ENCODE peak calls at places on chromosome 5, in eight cellular contexts. J is tibial artery, W is neural crest cell, E is heart left ventricle, X is ovary, R is IMR-90, G is RWPE1, T is choroid plexus epithelial cell. Z is an unnamed sample.

GRCh38 chr5:15752886-15753285 is 252.9 kb downstream of the FBXL7 start:
- DNase-seq in J (peak; percentile 24), W (no peak), E (peak; percentile 74), X (peak; percentile 78), R (peak; percentile 51), G (no peak), T (peak; percentile 65), Z (no peak)

GRCh38 chr5:25190521-25191000 is 545.8 kb upstream of the CDH10 start:
- DNase-seq in J (no peak), W (no peak), E (no peak), X (no peak), R (no peak), G (no peak), T (no peak), Z (no peak)

GRCh38 chr5:8650197-8650596 is 781.2 kb downstream of the MTRR start:
- DNase-seq in J (no peak), W (no peak), E (no peak), X (no peak), R (peak; percentile 4), G (no peak), T (peak; percentile 50), Z (no peak)

GRCh38 chr5:139593716-139594319 is 32.7 kb downstream of the UBE2D2 start:
- DNase-seq in J (no peak), W (no peak), E (no peak), X (no peak), R (peak; percentile 69), G (peak; percentile 55), T (peak; percentile 57), Z (no peak)

GRCh38 chr5:66529182-66529581 is 67.0 kb upstream of the MAST4 start:
- DNase-seq in J (no peak), W (no peak), E (no peak), X (no peak), R (no peak), G (no peak), T (no peak), Z (no peak)

GRCh38 chr5:109805882-109806281 is 116.2 kb downstream of the MAN2A1 start:
- DNase-seq in J (no peak), W (no peak), E (no peak), X (no peak), R (no peak), G (no peak), T (no peak), Z (no peak)

GRCh38 chr5:118070041-118070440 is 918.3 kb downstream of the DTWD2 start:
- DNase-seq in J (no peak), W (no peak), E (no peak), X (no peak), R (no peak), G (no peak), T (no peak), Z (no peak)

GRCh38 chr5:125210241-125210947 is 464.0 kb upstream of the ZNF608 start:
- DNase-seq in J (no peak), W (no peak), E (no peak), X (no peak), R (peak; percentile 12), G (peak; percentile 75), T (no peak), Z (no peak)

GRCh38 chr5:176438959-176439757 is 9.0 kb upstream of the FAF2 start:
- DNase-seq in J (no peak), W (no peak), E (no peak), X (no peak), R (peak; percentile 88), G (no peak), T (peak; percentile 97), Z (no peak)

GRCh38 chr5:169874626-169875025 is 105.7 kb downstream of the INSYN2B start:
- DNase-seq in J (no peak), W (no peak), E (no peak), X (no peak), R (no peak), G (no peak), T (peak; percentile 43), Z (no peak)

DNA sequence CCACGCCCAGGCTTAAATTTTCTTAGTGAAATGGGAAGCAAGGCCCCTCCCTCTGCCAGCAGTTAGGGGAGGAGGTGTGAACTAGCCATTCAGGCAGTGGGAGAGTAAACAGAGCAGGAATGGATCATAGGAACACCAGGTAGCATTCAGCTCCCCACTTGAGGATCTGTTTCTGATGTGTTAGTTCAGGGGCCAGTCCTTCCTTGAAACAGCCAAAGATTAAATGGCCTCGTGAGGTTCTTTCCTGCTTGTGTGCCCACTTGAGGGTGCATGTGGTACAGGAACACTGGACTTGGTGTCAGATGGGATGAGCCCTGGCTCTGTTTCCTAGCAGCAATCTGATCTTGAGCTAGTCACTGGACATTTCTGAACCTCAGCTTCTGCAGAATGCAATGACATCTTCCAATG is 21.2 kb downstream of the FAXDC2 start:
- DNase-seq in J (no peak), W (no peak), E (no peak), X (no peak), R (no peak), G (peak; percentile 47), T (no peak), Z (no peak)
- TF ChIP-seq CTCF in J (no peak), W (no peak), E (no peak), X (no peak), R (no peak), G (no peak), T (no peak), Z (no peak)

GRCh38 chr5:107424461-107424860 is 246.3 kb downstream of the EFNA5 start:
- DNase-seq in J (no peak), W (no peak), E (no peak), X (no peak), R (no peak), G (no peak), T (peak; percentile 77), Z (no peak)
- TF ChIP-seq CTCF in J (no peak), W (no peak), E (no peak), X (no peak), R (no peak), G (no peak), T (no peak), Z (no peak)

GRCh38 chr5:132007399-132008162 is 3.9 kb downstream of the ACSL6 start:
- DNase-seq in J (peak; percentile 77), W (peak; percentile 84), E (peak; percentile 86), X (peak; percentile 49), R (peak; percentile 78), G (peak; percentile 75), T (peak; percentile 92), Z (peak; percentile 67)

GRCh38 chr5:132009706-132010405 is 1.6 kb downstream of the ACSL6 start:
- DNase-seq in J (peak; percentile 10), W (no peak), E (no peak), X (no peak), R (no peak), G (no peak), T (no peak), Z (no peak)

GRCh38 chr5:132008961-132009680 is 2.3 kb downstream of the ACSL6 start:
- DNase-seq in J (peak; percentile 17), W (no peak), E (no peak), X (no peak), R (no peak), G (peak; percentile 62), T (no peak), Z (no peak)

GRCh38 chr5:132006331-132007120 is 4.9 kb downstream of the ACSL6 start:
- DNase-seq in J (no peak), W (no peak), E (peak; percentile 14), X (no peak), R (no peak), G (no peak), T (no peak), Z (no peak)

DNA sequence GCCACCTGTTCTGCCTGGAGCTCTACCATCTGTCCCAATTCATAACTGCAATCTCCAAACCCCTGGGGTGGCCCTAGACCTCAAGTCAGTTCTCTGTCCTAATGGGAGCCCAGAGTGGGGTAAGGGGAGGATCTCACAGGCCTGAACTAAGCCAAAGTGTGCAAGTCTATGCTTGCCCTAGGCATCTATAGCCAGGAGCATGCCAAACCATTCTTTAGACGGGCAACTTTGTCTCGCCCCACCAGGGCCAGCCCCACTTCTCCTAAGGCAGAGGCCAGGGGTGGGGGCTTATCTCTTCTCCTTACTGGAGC is 3.3 kb downstream of the ACSL6 start:
- DNase-seq in J (peak; percentile 8), W (no peak), E (no peak), X (no peak), R (no peak), G (peak; percentile 55), T (no peak), Z (no peak)
- TF ChIP-seq CTCF in J (no peak), W (peak; percentile 24), E (no peak), X (no peak), R (no peak), G (peak; percentile 41), T (no peak), Z (no peak)

GRCh38 chr5:91266184-91266705 is 116.9 kb downstream of the ARRDC3 start:
- DNase-seq in J (no peak), W (no peak), E (no peak), X (no peak), R (peak; percentile 73), G (peak; percentile 85), T (peak; percentile 72), Z (no peak)
- TF ChIP-seq CTCF in J (no peak), W (peak; percentile 42), E (no peak), X (peak; percentile 35), R (no peak), G (peak; percentile 19), T (no peak), Z (peak; percentile 9)

GRCh38 chr5:134413046-134413445 is 1.4 kb upstream of the CDKN2AIPNL start:
- DNase-seq in J (no peak), W (no peak), E (no peak), X (no peak), R (no peak), G (no peak), T (no peak), Z (no peak)

GRCh38 chr5:134410822-134411221 is 859 bp downstream of the CDKN2AIPNL start:
- DNase-seq in J (no peak), W (no peak), E (no peak), X (no peak), R (no peak), G (no peak), T (no peak), Z (no peak)

GRCh38 chr5:134409321-134409720 is 2.4 kb downstream of the CDKN2AIPNL start:
- DNase-seq in J (no peak), W (no peak), E (no peak), X (no peak), R (no peak), G (no peak), T (no peak), Z (no peak)

GRCh38 chr5:134411228-134411545 is 494 bp downstream of the CDKN2AIPNL start:
- DNase-seq in J (no peak), W (no peak), E (no peak), X (no peak), R (no peak), G (no peak), T (no peak), Z (no peak)

DNA sequence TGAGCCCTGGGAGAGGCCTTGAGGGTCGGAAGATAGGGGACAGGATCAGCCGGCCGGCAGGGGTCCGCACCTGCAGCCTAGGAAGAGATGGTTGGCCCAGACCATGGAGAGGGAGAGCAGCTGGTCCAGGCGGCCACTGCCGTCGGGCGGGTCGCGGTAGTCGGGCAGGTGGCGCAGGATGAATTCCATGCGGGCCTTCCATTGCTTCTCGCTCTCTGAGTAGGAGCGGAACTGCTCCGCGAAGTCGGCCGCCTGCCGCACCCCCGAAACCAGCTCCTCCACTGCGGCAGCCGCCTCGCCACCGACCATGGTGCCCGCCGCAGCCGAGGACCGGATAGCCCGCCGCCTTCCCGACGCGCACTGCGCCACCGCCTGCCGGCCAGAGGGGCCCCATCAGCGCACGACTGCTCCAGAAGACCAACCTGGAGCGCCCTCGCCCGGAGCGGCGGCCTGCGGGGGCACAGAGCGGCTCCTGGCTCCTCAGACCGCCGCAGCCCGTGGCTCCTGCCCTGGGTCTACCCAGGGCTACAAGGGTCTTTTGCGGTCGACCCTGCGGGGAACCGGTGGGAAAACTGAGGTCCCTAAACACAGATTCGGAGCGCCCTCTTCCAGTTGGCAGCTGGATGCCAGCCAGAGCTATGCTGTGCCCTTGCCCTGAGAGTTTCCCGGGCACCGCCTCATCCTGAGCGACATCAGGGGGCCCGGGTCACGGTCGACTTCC is at the start of gene CDKN2AIPNL:
- DNase-seq in J (peak; percentile 90), W (peak; percentile 85), E (peak; percentile 95), X (peak; percentile 90), R (peak; percentile 80), G (peak; percentile 96), T (peak; percentile 90), Z (peak; percentile 84)
- TF ChIP-seq CTCF in J (peak; percentile 88), W (peak; percentile 74), E (peak; percentile 79), X (peak; percentile 85), R (peak; percentile 90), G (peak; percentile 95), T (peak; percentile 57), Z (peak; percentile 71)

Z was measured in progenitor cell of endocrine pancreas.